ENCODE peak calls at places on chromosomes 13 and 19, in four cellular contexts. D, J, C and P are unnamed samples.

GRCh38 chr13:100131863-100132574 is 43.1 kb downstream of the PCCA start:
- DNase-seq in C (peak; percentile 45), D (peak; percentile 73), J (no peak), P (peak; percentile 32)

GRCh38 chr19:44807162-44807561 is 1.7 kb upstream of the BCAM start:
- DNase-seq in D (no peak), J (no peak), C (no peak), P (peak; percentile 90)

GRCh38 chr19:6590458-6591319 is at the start of gene CD70:
- DNase-seq in J (peak; percentile 79), C (no peak), D (no peak), P (no peak)

GRCh38 chr13:20197361-20197834 is 4.7 kb upstream of the GJB2 start:
- DNase-seq in D (peak; percentile 37), J (no peak), C (peak; percentile 64), P (peak; percentile 41)

GRCh38 chr19:37928527-37929286 is 21.7 kb downstream of the SIPA1L3 start:
- DNase-seq in J (no peak), D (no peak), C (no peak), P (no peak)

GRCh38 chr19:29119582-29119981 is 93.4 kb downstream of the UQCRFS1 start:
- DNase-seq in D (no peak), J (peak; percentile 51), C (no peak), P (no peak)

GRCh38 chr19:53991224-53992113 is at the start of gene CACNG6:
- DNase-seq in C (no peak), J (peak; percentile 77), D (no peak), P (no peak)

GRCh38 chr13:47081246-47081645 is 184.4 kb upstream of the HTR2A start:
- DNase-seq in J (no peak), C (no peak), D (no peak), P (no peak)

GRCh38 chr19:34124828-34125227 is 47.5 kb upstream of the LSM14A start:
- DNase-seq in J (no peak), C (no peak), D (no peak), P (peak; percentile 24)

GRCh38 chr19:9151367-9151766 is 11.2 kb downstream of the ZNF317 start:
- DNase-seq in J (no peak), C (no peak), D (no peak), P (no peak)

GRCh38 chr13:36913463-36913862 is 6.6 kb downstream of the SMAD9 start:
- DNase-seq in J (no peak), D (no peak), C (no peak), P (no peak)
- TF ChIP-seq FOSL1 in J (no peak), D (no peak), C (no peak), P (no peak)

GRCh38 chr19:13010038-13010991 is 15.0 kb downstream of the NFIX start:
- DNase-seq in D (no peak), J (peak; percentile 83), C (no peak), P (no peak)
- TF ChIP-seq FOSL1 in D (no peak), J (no peak), C (no peak), P (no peak)

GRCh38 chr13:80666782-80667537 is 326.0 kb upstream of the SPRY2 start:
- DNase-seq in D (no peak), J (no peak), C (no peak), P (no peak)
- TF ChIP-seq FOSL1 in D (no peak), J (no peak), C (no peak), P (no peak)

DNA sequence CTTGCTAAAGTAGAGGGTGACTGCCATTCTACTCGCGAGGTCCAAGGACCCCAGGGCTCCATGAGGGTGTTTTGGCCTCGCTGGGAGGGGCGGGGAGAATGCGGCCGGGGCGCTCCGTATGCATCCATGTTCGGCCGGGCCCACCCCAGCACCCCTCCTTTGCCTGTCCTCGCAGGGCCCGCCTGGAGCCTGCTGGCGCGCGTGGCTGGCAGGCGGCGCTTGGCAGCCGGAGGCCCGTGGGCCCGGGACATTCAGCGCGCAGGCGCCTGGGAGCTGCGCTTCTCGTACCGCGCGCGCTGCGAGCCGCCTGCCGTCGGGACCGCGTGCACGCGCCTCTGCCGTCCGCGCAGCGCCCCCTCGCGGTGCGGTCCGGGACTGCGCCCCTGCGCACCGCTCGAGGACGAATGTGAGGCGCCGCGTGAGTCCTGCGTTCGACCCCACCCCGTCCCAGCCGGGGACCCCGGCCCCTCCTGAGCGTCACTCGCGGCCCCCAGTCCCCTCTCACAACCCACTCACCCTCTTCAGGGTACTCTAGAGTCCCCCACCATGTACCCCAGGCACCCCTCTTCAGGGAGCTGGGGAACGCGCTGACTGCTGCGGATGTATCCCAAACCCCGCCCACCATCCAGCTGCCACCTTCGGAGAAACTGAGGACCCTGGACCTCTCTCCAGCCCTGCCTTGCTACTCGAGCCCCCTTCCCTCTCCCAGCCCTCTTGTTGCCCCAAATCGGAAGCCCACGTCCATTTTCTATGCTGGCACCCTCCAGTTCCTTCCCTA is 4.1 kb downstream of the DLL3 start:
- DNase-seq in C (peak; percentile 66), J (peak; percentile 93), D (peak; percentile 91), P (peak; percentile 56)
- TF ChIP-seq FOSL1 in C (no peak), J (no peak), D (peak; percentile 25), P (peak; percentile 53)

DNA sequence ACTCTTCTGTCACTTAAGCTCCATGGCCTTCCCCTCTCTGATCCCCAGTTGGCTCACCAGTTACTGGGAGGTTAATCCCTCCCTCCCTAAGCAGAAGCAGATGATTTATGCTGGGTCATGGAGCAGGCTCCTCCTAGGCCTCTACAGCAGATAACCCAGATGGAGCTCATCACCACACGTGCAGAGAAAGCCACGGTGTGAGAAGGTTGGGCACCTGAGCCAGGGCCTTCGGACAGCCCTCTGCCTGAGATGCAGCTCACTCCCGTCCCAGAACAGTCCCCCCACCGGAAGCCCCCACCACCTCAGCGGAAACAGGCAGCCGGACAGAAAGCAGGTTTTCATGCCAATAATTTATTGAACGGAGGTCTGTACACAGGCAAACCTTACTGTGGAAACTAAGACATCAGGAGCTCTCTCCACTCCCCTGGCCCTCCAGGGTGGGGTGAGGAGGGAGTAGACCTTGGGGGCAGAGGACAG is 9.8 kb downstream of the ZNF526 start:
- DNase-seq in C (no peak), D (peak; percentile 86), J (no peak), P (no peak)
- TF ChIP-seq FOSL1 in C (no peak), D (no peak), J (no peak), P (no peak)

GRCh38 chr19:2273356-2274184 is 8.4 kb downstream of the PEAK3 start:
- DNase-seq in C (peak; percentile 59), D (peak; percentile 90), J (peak; percentile 98), P (peak; percentile 64)
- TF ChIP-seq FOSL1 in C (no peak), D (peak; percentile 30), J (no peak), P (no peak)

GRCh38 chr19:31470229-31470939 is 121.1 kb upstream of the TSHZ3 start:
- DNase-seq in C (no peak), D (no peak), J (no peak), P (no peak)
- TF ChIP-seq FOSL1 in C (no peak), D (no peak), J (no peak), P (no peak)